ENCODE peak calls at places on chromosome 4, in seven cellular contexts. One of them, this sample, is unnamed.

GRCh38 chr4:74755486-74755885 is 38.8 kb downstream of the BTC start:
- DNase-seq in cardiac fibroblast: no peak
- DNase-seq in LoVo: no peak
- DNase-seq in sigmoid colon: peak
- DNase-seq in T-helper 2 cell treated with Interferon-gamma antibody and Interleukin-4, amounts not matched to agents 5 μg/mL and 100 μg/mL, for 36 hours: no peak
- DNase-seq in kidney glomerular epithelial cell: no peak
- DNase-seq in cardiac muscle cell: no peak
- DNase-seq in this sample: no peak

GRCh38 chr4:77804471-77804870 is 14.7 kb downstream of the CNOT6L start:
- DNase-seq in cardiac fibroblast: peak
- DNase-seq in LoVo: no peak
- DNase-seq in sigmoid colon: no peak
- DNase-seq in T-helper 2 cell treated with Interferon-gamma antibody and Interleukin-4, amounts not matched to agents 5 μg/mL and 100 μg/mL, for 36 hours: no peak
- DNase-seq in kidney glomerular epithelial cell: no peak
- DNase-seq in cardiac muscle cell: no peak
- DNase-seq in this sample: no peak

GRCh38 chr4:828641-829271 is 2.8 kb upstream of the CPLX1 start:
- DNase-seq in cardiac fibroblast: peak
- DNase-seq in LoVo: no peak
- DNase-seq in sigmoid colon: peak
- DNase-seq in T-helper 2 cell treated with Interferon-gamma antibody and Interleukin-4, amounts not matched to agents 5 μg/mL and 100 μg/mL, for 36 hours: no peak
- DNase-seq in kidney glomerular epithelial cell: no peak
- DNase-seq in cardiac muscle cell: no peak
- DNase-seq in this sample: no peak

GRCh38 chr4:87058272-87059073 is 123.7 kb downstream of the AFF1 start:
- DNase-seq in cardiac fibroblast: no peak
- DNase-seq in LoVo: peak
- DNase-seq in sigmoid colon: no peak
- DNase-seq in T-helper 2 cell treated with Interferon-gamma antibody and Interleukin-4, amounts not matched to agents 5 μg/mL and 100 μg/mL, for 36 hours: peak
- DNase-seq in kidney glomerular epithelial cell: no peak
- DNase-seq in cardiac muscle cell: no peak
- DNase-seq in this sample: peak

GRCh38 chr4:181870326-181870725 is 372.9 kb upstream of the TENM3 start:
- DNase-seq in cardiac fibroblast: peak
- DNase-seq in LoVo: no peak
- DNase-seq in sigmoid colon: no peak
- DNase-seq in T-helper 2 cell treated with Interferon-gamma antibody and Interleukin-4, amounts not matched to agents 5 μg/mL and 100 μg/mL, for 36 hours: no peak
- DNase-seq in kidney glomerular epithelial cell: no peak
- DNase-seq in cardiac muscle cell: no peak
- DNase-seq in this sample: no peak

GRCh38 chr4:140152015-140152703 is 1.8 kb downstream of the MAML3 start:
- DNase-seq in cardiac fibroblast: no peak
- DNase-seq in LoVo: peak
- DNase-seq in sigmoid colon: peak
- DNase-seq in T-helper 2 cell treated with Interferon-gamma antibody and Interleukin-4, amounts not matched to agents 5 μg/mL and 100 μg/mL, for 36 hours: peak
- DNase-seq in kidney glomerular epithelial cell: peak
- DNase-seq in cardiac muscle cell: peak
- DNase-seq in this sample: no peak

GRCh38 chr4:75672461-75673026 is 667 bp downstream of the G3BP2 start:
- DNase-seq in cardiac fibroblast: peak
- DNase-seq in LoVo: peak
- DNase-seq in sigmoid colon: peak
- DNase-seq in T-helper 2 cell treated with Interferon-gamma antibody and Interleukin-4, amounts not matched to agents 5 μg/mL and 100 μg/mL, for 36 hours: peak
- DNase-seq in kidney glomerular epithelial cell: peak
- DNase-seq in cardiac muscle cell: peak
- DNase-seq in this sample: peak

GRCh38 chr4:27721193-27721592 is 860.6 kb downstream of the STIM2 start:
- DNase-seq in cardiac fibroblast: no peak
- DNase-seq in LoVo: no peak
- DNase-seq in sigmoid colon: no peak
- DNase-seq in T-helper 2 cell treated with Interferon-gamma antibody and Interleukin-4, amounts not matched to agents 5 μg/mL and 100 μg/mL, for 36 hours: no peak
- DNase-seq in kidney glomerular epithelial cell: no peak
- DNase-seq in cardiac muscle cell: no peak
- DNase-seq in this sample: no peak

GRCh38 chr4:17066972-17067371 is 168.5 kb upstream of the LDB2 start:
- DNase-seq in cardiac fibroblast: peak
- DNase-seq in LoVo: no peak
- DNase-seq in sigmoid colon: no peak
- DNase-seq in T-helper 2 cell treated with Interferon-gamma antibody and Interleukin-4, amounts not matched to agents 5 μg/mL and 100 μg/mL, for 36 hours: no peak
- DNase-seq in kidney glomerular epithelial cell: peak
- DNase-seq in cardiac muscle cell: no peak
- DNase-seq in this sample: no peak

GRCh38 chr4:74545488-74545887 is 100.6 kb downstream of the AREG start:
- DNase-seq in cardiac fibroblast: peak
- DNase-seq in LoVo: peak
- DNase-seq in sigmoid colon: no peak
- DNase-seq in T-helper 2 cell treated with Interferon-gamma antibody and Interleukin-4, amounts not matched to agents 5 μg/mL and 100 μg/mL, for 36 hours: no peak
- DNase-seq in kidney glomerular epithelial cell: no peak
- DNase-seq in cardiac muscle cell: no peak
- DNase-seq in this sample: peak

GRCh38 chr4:52019941-52020657 is at the start of gene LRRC66:
- DNase-seq in cardiac fibroblast: peak
- DNase-seq in LoVo: peak
- DNase-seq in sigmoid colon: no peak
- DNase-seq in T-helper 2 cell treated with Interferon-gamma antibody and Interleukin-4, amounts not matched to agents 5 μg/mL and 100 μg/mL, for 36 hours: no peak
- DNase-seq in kidney glomerular epithelial cell: no peak
- DNase-seq in cardiac muscle cell: no peak
- DNase-seq in this sample: no peak

GRCh38 chr4:40325406-40326019 is 9.6 kb upstream of the CHRNA9 start:
- DNase-seq in cardiac fibroblast: peak
- DNase-seq in LoVo: peak
- DNase-seq in sigmoid colon: no peak
- DNase-seq in T-helper 2 cell treated with Interferon-gamma antibody and Interleukin-4, amounts not matched to agents 5 μg/mL and 100 μg/mL, for 36 hours: peak
- DNase-seq in kidney glomerular epithelial cell: peak
- DNase-seq in cardiac muscle cell: peak
- DNase-seq in this sample: peak

GRCh38 chr4:38382492-38382891 is 281.5 kb upstream of the KLF3 start:
- DNase-seq in cardiac fibroblast: no peak
- DNase-seq in LoVo: no peak
- DNase-seq in sigmoid colon: no peak
- DNase-seq in T-helper 2 cell treated with Interferon-gamma antibody and Interleukin-4, amounts not matched to agents 5 μg/mL and 100 μg/mL, for 36 hours: no peak
- DNase-seq in kidney glomerular epithelial cell: no peak
- DNase-seq in cardiac muscle cell: no peak
- DNase-seq in this sample: no peak

GRCh38 chr4:17702666-17703065 is 78.8 kb downstream of the FAM184B start:
- DNase-seq in cardiac fibroblast: no peak
- DNase-seq in LoVo: no peak
- DNase-seq in sigmoid colon: no peak
- DNase-seq in T-helper 2 cell treated with Interferon-gamma antibody and Interleukin-4, amounts not matched to agents 5 μg/mL and 100 μg/mL, for 36 hours: no peak
- DNase-seq in kidney glomerular epithelial cell: no peak
- DNase-seq in cardiac muscle cell: no peak
- DNase-seq in this sample: no peak

GRCh38 chr4:52612341-52612740 is 46.8 kb downstream of the USP46 start:
- DNase-seq in cardiac fibroblast: no peak
- DNase-seq in LoVo: no peak
- DNase-seq in sigmoid colon: no peak
- DNase-seq in T-helper 2 cell treated with Interferon-gamma antibody and Interleukin-4, amounts not matched to agents 5 μg/mL and 100 μg/mL, for 36 hours: no peak
- DNase-seq in kidney glomerular epithelial cell: no peak
- DNase-seq in cardiac muscle cell: no peak
- DNase-seq in this sample: no peak

GRCh38 chr4:107818301-107818910 is 6.3 kb upstream of the SGMS2 start:
- DNase-seq in cardiac fibroblast: peak
- DNase-seq in LoVo: peak
- DNase-seq in sigmoid colon: no peak
- DNase-seq in T-helper 2 cell treated with Interferon-gamma antibody and Interleukin-4, amounts not matched to agents 5 μg/mL and 100 μg/mL, for 36 hours: no peak
- DNase-seq in kidney glomerular epithelial cell: peak
- DNase-seq in cardiac muscle cell: no peak
- DNase-seq in this sample: no peak

GRCh38 chr4:12471193-12471592 is 1012.9 kb downstream of the RAB28 start:
- DNase-seq in cardiac fibroblast: no peak
- DNase-seq in LoVo: no peak
- DNase-seq in sigmoid colon: no peak
- DNase-seq in T-helper 2 cell treated with Interferon-gamma antibody and Interleukin-4, amounts not matched to agents 5 μg/mL and 100 μg/mL, for 36 hours: no peak
- DNase-seq in kidney glomerular epithelial cell: no peak
- DNase-seq in cardiac muscle cell: no peak
- DNase-seq in this sample: no peak

GRCh38 chr4:98518555-98519267 is 139.7 kb downstream of the TSPAN5 start:
- DNase-seq in cardiac fibroblast: no peak
- DNase-seq in LoVo: no peak
- DNase-seq in sigmoid colon: no peak
- DNase-seq in T-helper 2 cell treated with Interferon-gamma antibody and Interleukin-4, amounts not matched to agents 5 μg/mL and 100 μg/mL, for 36 hours: no peak
- DNase-seq in kidney glomerular epithelial cell: no peak
- DNase-seq in cardiac muscle cell: no peak
- DNase-seq in this sample: no peak

GRCh38 chr4:1369091-1369450 is 22.1 kb downstream of the UVSSA start:
- DNase-seq in cardiac fibroblast: no peak
- DNase-seq in LoVo: no peak
- DNase-seq in sigmoid colon: peak
- DNase-seq in T-helper 2 cell treated with Interferon-gamma antibody and Interleukin-4, amounts not matched to agents 5 μg/mL and 100 μg/mL, for 36 hours: no peak
- DNase-seq in kidney glomerular epithelial cell: no peak
- DNase-seq in cardiac muscle cell: no peak
- DNase-seq in this sample: no peak

GRCh38 chr4:138945401-138945800 is 70.2 kb upstream of the NOCT start:
- DNase-seq in cardiac fibroblast: no peak
- DNase-seq in LoVo: no peak
- DNase-seq in sigmoid colon: no peak
- DNase-seq in T-helper 2 cell treated with Interferon-gamma antibody and Interleukin-4, amounts not matched to agents 5 μg/mL and 100 μg/mL, for 36 hours: no peak
- DNase-seq in kidney glomerular epithelial cell: no peak
- DNase-seq in cardiac muscle cell: no peak
- DNase-seq in this sample: no peak

GRCh38 chr4:34732579-34732978 is 1511.7 kb downstream of the ARAP2 start:
- DNase-seq in cardiac fibroblast: no peak
- DNase-seq in LoVo: no peak
- DNase-seq in sigmoid colon: no peak
- DNase-seq in T-helper 2 cell treated with Interferon-gamma antibody and Interleukin-4, amounts not matched to agents 5 μg/mL and 100 μg/mL, for 36 hours: no peak
- DNase-seq in kidney glomerular epithelial cell: no peak
- DNase-seq in cardiac muscle cell: no peak
- DNase-seq in this sample: no peak

GRCh38 chr4:9804918-9805317 is 23.5 kb downstream of the DRD5 start:
- DNase-seq in cardiac fibroblast: no peak
- DNase-seq in LoVo: no peak
- DNase-seq in sigmoid colon: no peak
- DNase-seq in T-helper 2 cell treated with Interferon-gamma antibody and Interleukin-4, amounts not matched to agents 5 μg/mL and 100 μg/mL, for 36 hours: no peak
- DNase-seq in kidney glomerular epithelial cell: peak
- DNase-seq in cardiac muscle cell: no peak
- DNase-seq in this sample: no peak

GRCh38 chr4:61958591-61958990 is 758.5 kb downstream of the ADGRL3 start:
- DNase-seq in cardiac fibroblast: no peak
- DNase-seq in LoVo: no peak
- DNase-seq in sigmoid colon: no peak
- DNase-seq in T-helper 2 cell treated with Interferon-gamma antibody and Interleukin-4, amounts not matched to agents 5 μg/mL and 100 μg/mL, for 36 hours: no peak
- DNase-seq in kidney glomerular epithelial cell: no peak
- DNase-seq in cardiac muscle cell: no peak
- DNase-seq in this sample: no peak

GRCh38 chr4:126661194-126661593 is 971.6 kb upstream of the INTU start:
- DNase-seq in cardiac fibroblast: no peak
- DNase-seq in LoVo: no peak
- DNase-seq in sigmoid colon: no peak
- DNase-seq in T-helper 2 cell treated with Interferon-gamma antibody and Interleukin-4, amounts not matched to agents 5 μg/mL and 100 μg/mL, for 36 hours: no peak
- DNase-seq in kidney glomerular epithelial cell: no peak
- DNase-seq in cardiac muscle cell: peak
- DNase-seq in this sample: no peak

GRCh38 chr4:101973331-101973730 is 182.8 kb downstream of the BANK1 start:
- DNase-seq in cardiac fibroblast: no peak
- DNase-seq in LoVo: no peak
- DNase-seq in sigmoid colon: no peak
- DNase-seq in T-helper 2 cell treated with Interferon-gamma antibody and Interleukin-4, amounts not matched to agents 5 μg/mL and 100 μg/mL, for 36 hours: no peak
- DNase-seq in kidney glomerular epithelial cell: no peak
- DNase-seq in cardiac muscle cell: no peak
- DNase-seq in this sample: no peak

GRCh38 chr4:153555730-153556440 is 89.7 kb downstream of the TMEM131L start:
- DNase-seq in cardiac fibroblast: peak
- DNase-seq in LoVo: no peak
- DNase-seq in sigmoid colon: peak
- DNase-seq in T-helper 2 cell treated with Interferon-gamma antibody and Interleukin-4, amounts not matched to agents 5 μg/mL and 100 μg/mL, for 36 hours: no peak
- DNase-seq in kidney glomerular epithelial cell: peak
- DNase-seq in cardiac muscle cell: peak
- DNase-seq in this sample: no peak

GRCh38 chr4:179415016-179415841 is 1973.0 kb upstream of the AGA start:
- DNase-seq in cardiac fibroblast: no peak
- DNase-seq in LoVo: no peak
- DNase-seq in sigmoid colon: no peak
- DNase-seq in T-helper 2 cell treated with Interferon-gamma antibody and Interleukin-4, amounts not matched to agents 5 μg/mL and 100 μg/mL, for 36 hours: no peak
- DNase-seq in kidney glomerular epithelial cell: peak
- DNase-seq in cardiac muscle cell: no peak
- DNase-seq in this sample: peak

GRCh38 chr4:68951806-68952585 is 392 bp upstream of the UGT2A3 start:
- DNase-seq in cardiac fibroblast: no peak
- DNase-seq in LoVo: no peak
- DNase-seq in sigmoid colon: no peak
- DNase-seq in T-helper 2 cell treated with Interferon-gamma antibody and Interleukin-4, amounts not matched to agents 5 μg/mL and 100 μg/mL, for 36 hours: no peak
- DNase-seq in kidney glomerular epithelial cell: no peak
- DNase-seq in cardiac muscle cell: no peak
- DNase-seq in this sample: no peak

This sample was measured in RCC 7860.